ENCODE peak calls at places on chromosome 11, in four cellular contexts. G is kidney epithelial cell, R is kidney, Q is WTC11. T is an unnamed sample.

GRCh38 chr11:1307998-1308744 is 1.3 kb downstream of the TOLLIP start:
- DNase-seq in G (no peak), R (no peak), Q (no peak), T (no peak)

GRCh38 chr11:79052539-79052938 is 388.3 kb downstream of the TENM4 start:
- DNase-seq in G (no peak), R (no peak), Q (peak), T (no peak)

GRCh38 chr11:100576044-100577021 is 110.8 kb upstream of the ARHGAP42 start:
- DNase-seq in G (no peak), R (no peak), Q (no peak), T (peak)

GRCh38 chr11:69896250-69896649 is 77.0 kb upstream of the FGF3 start:
- DNase-seq in G (no peak), R (no peak), Q (no peak), T (no peak)

GRCh38 chr11:130178992-130179391 is 19.4 kb downstream of the ST14 start:
- DNase-seq in G (no peak), R (no peak), Q (no peak), T (no peak)

GRCh38 chr11:64844330-64845124 is at the start of gene CDC42BPG:
- DNase-seq in G (no peak), R (peak), Q (peak), T (peak)

GRCh38 chr11:73969991-73970800 is 12.4 kb downstream of the UCP2 start:
- DNase-seq in G (no peak), R (peak), Q (no peak), T (no peak)

GRCh38 chr11:7600205-7600775 is 73.0 kb downstream of the CYB5R2 start:
- DNase-seq in G (peak), R (no peak), Q (no peak), T (peak)

GRCh38 chr11:33500865-33501479 is 199.7 kb downstream of the C11orf91 start:
- DNase-seq in G (no peak), R (no peak), Q (no peak), T (peak)

GRCh38 chr11:2301631-2302272 is at the start of the genes C11orf21 and TSPAN32:
- DNase-seq in G (no peak), R (peak), Q (no peak), T (no peak)

GRCh38 chr11:16191212-16191851 is 165.0 kb downstream of the SOX6 start:
- DNase-seq in G (no peak), R (no peak), Q (no peak), T (no peak)

GRCh38 chr11:61334434-61335354 is 1.7 kb downstream of the TKFC start:
- DNase-seq in G (no peak), R (no peak), Q (no peak), T (no peak)

GRCh38 chr11:116217006-116217405 is 555.8 kb downstream of the BUD13 start:
- DNase-seq in G (no peak), R (no peak), Q (peak), T (no peak)

DNA sequence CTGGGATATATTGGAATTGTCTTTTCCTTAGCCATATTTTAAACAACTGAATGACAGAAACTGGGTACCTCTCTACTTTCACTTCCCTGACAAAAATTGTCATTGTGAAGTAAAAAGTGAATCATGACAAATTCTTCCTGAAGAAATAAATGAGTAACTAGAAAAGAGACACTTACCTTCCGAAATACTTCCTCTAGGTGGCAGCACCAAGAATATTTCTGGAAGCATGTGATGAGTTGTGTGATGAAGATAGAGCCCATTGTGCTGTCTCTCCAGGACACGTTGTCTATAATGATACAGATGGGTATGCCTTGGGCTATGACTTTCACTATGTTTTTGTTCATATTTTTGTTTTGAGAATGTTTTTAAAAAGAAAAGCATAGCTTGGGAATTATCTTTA is 21.5 kb downstream of the CASP4 start:
- DNase-seq in G (no peak), R (no peak), Q (no peak), T (no peak)
- TF ChIP-seq CTCF in G (peak), R (peak), Q (peak), T (peak)

DNA sequence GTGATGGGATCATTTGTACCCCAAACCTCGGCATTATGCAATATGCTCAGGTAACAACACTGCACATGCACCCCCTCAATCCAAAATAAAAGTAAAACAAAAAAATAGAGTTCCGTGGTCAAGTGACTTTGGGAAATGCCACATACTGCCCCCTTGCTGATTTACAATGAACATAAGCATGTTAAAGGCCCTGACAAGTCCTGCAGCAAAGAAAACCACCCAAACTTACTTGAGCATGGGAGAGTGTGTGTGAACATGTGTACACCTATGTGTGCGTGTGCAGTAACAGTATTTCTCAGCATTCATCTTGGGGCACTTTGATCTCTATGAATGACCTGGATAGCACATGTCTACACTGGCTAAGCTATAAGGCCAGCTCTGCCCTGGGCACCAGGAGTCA is 15.8 kb upstream of the IGSF22 start:
- DNase-seq in G (no peak), R (no peak), Q (no peak), T (no peak)
- TF ChIP-seq CTCF in G (no peak), R (no peak), Q (no peak), T (no peak)

DNA sequence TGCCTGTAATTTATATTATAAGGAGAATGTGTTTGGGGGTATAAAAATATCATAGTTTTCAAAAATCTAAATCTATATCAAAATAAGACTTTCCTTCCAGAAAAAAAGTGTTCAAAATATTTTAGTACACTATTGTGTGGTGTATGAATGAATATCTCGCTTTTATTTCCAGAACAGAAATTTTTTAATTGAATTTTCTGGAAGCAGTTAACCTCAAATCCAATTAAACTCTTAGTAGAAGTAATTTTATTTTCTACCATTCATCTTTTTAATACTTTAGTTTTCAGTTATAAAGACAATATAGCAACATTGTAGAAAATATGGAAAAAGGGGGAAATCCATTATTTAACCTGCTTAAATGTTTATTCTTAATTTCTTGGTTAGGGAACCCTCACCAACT is 58.7 kb downstream of the ACER3 start:
- DNase-seq in G (no peak), R (no peak), Q (no peak), T (no peak)
- TF ChIP-seq CTCF in G (no peak), R (no peak), Q (no peak), T (no peak)

GRCh38 chr11:125901872-125902271 is 1.1 kb downstream of the PUS3 start:
- DNase-seq in G (no peak), R (no peak), Q (no peak), T (no peak)

GRCh38 chr11:125902315-125902926 is 585 bp downstream of the PUS3 start:
- DNase-seq in G (no peak), R (no peak), Q (no peak), T (no peak)

GRCh38 chr11:125903753-125904659 is at the start of gene DDX25:
- DNase-seq in G (no peak), R (no peak), Q (peak), T (peak)

GRCh38 chr11:125902927-125903752 is at the start of gene PUS3:
- DNase-seq in G (peak), R (peak), Q (peak), T (peak)

GRCh38 chr11:125904678-125905077 is 370 bp downstream of the DDX25 start:
- DNase-seq in G (no peak), R (no peak), Q (no peak), T (no peak)
- TF ChIP-seq CTCF in G (no peak), R (no peak), Q (no peak), T (no peak)